ENCODE peak calls at places on chromosomes 13 and 19, in five cellular contexts. One of them, this sample, is unnamed.

GRCh38 chr13:29543230-29544215 is 52.0 kb downstream of the SLC7A1 start:
- DNase-seq in H1: peak; percentile 13
- DNase-seq in transverse colon: no peak
- DNase-seq in suprapubic skin: no peak
- DNase-seq in uterus: no peak
- DNase-seq in this sample: no peak

GRCh38 chr13:28467886-28468519 is 26.9 kb downstream of the FLT1 start:
- DNase-seq in H1: no peak
- DNase-seq in transverse colon: no peak
- DNase-seq in suprapubic skin: no peak
- DNase-seq in uterus: no peak
- DNase-seq in this sample: no peak

GRCh38 chr13:24254151-24254810 is 55.1 kb upstream of the C1QTNF9 start:
- DNase-seq in H1: no peak
- DNase-seq in transverse colon: no peak
- DNase-seq in suprapubic skin: no peak
- DNase-seq in uterus: no peak
- DNase-seq in this sample: no peak

GRCh38 chr19:16301999-16302694 is 22.5 kb upstream of the KLF2 start:
- DNase-seq in H1: no peak
- DNase-seq in transverse colon: no peak
- DNase-seq in suprapubic skin: no peak
- DNase-seq in uterus: no peak
- DNase-seq in this sample: no peak

GRCh38 chr13:49976314-49977258 is 20.3 kb upstream of the TRIM13 start:
- DNase-seq in H1: no peak
- DNase-seq in transverse colon: peak; percentile 81
- DNase-seq in suprapubic skin: peak; percentile 71
- DNase-seq in uterus: peak; percentile 59
- DNase-seq in this sample: peak; percentile 72

GRCh38 chr13:34412817-34413365 is 529.2 kb upstream of the NBEA start:
- DNase-seq in H1: no peak
- DNase-seq in transverse colon: no peak
- DNase-seq in suprapubic skin: no peak
- DNase-seq in uterus: no peak
- DNase-seq in this sample: no peak

GRCh38 chr13:89923731-89924130 is 1423.8 kb upstream of the MIR17HG start:
- DNase-seq in H1: no peak
- DNase-seq in transverse colon: no peak
- DNase-seq in suprapubic skin: no peak
- DNase-seq in uterus: no peak
- DNase-seq in this sample: no peak

GRCh38 chr13:28322256-28322895 is 172.6 kb downstream of the FLT1 start:
- DNase-seq in H1: no peak
- DNase-seq in transverse colon: no peak
- DNase-seq in suprapubic skin: no peak
- DNase-seq in uterus: no peak
- DNase-seq in this sample: no peak

GRCh38 chr19:8305798-8306197 is 2.4 kb downstream of the CD320 start:
- DNase-seq in H1: no peak
- DNase-seq in transverse colon: peak; percentile 8
- DNase-seq in suprapubic skin: peak; percentile 41
- DNase-seq in uterus: peak; percentile 12
- DNase-seq in this sample: peak; percentile 31

GRCh38 chr13:97492684-97493371 is 58.9 kb downstream of the RAP2A start:
- DNase-seq in H1: no peak
- DNase-seq in transverse colon: no peak
- DNase-seq in suprapubic skin: no peak
- DNase-seq in uterus: no peak
- DNase-seq in this sample: no peak

GRCh38 chr19:54478677-54479266 is 5.7 kb upstream of the CDC42EP5 start:
- DNase-seq in H1: no peak
- DNase-seq in transverse colon: no peak
- DNase-seq in suprapubic skin: no peak
- DNase-seq in uterus: no peak
- DNase-seq in this sample: no peak

GRCh38 chr19:579111-579841 is 6.9 kb downstream of the BSG start:
- DNase-seq in H1: no peak
- DNase-seq in transverse colon: no peak
- DNase-seq in suprapubic skin: peak; percentile 61
- DNase-seq in uterus: no peak
- DNase-seq in this sample: peak; percentile 16

GRCh38 chr19:49631279-49631588 is 8.7 kb downstream of the RRAS start:
- DNase-seq in H1: no peak
- DNase-seq in transverse colon: no peak
- DNase-seq in suprapubic skin: no peak
- DNase-seq in uterus: no peak
- DNase-seq in this sample: no peak

GRCh38 chr13:113211774-113212173 is 2.4 kb downstream of the CUL4A start:
- DNase-seq in H1: no peak
- DNase-seq in transverse colon: no peak
- DNase-seq in suprapubic skin: no peak
- DNase-seq in uterus: no peak
- DNase-seq in this sample: no peak

GRCh38 chr19:53982056-53982455 is 9.4 kb upstream of the CACNG6 start:
- DNase-seq in H1: no peak
- DNase-seq in transverse colon: no peak
- DNase-seq in suprapubic skin: no peak
- DNase-seq in uterus: no peak
- DNase-seq in this sample: no peak

GRCh38 chr19:1725100-1726064 is 27.9 kb upstream of the ONECUT3 start:
- DNase-seq in H1: no peak
- DNase-seq in transverse colon: peak; percentile 12
- DNase-seq in suprapubic skin: no peak
- DNase-seq in uterus: no peak
- DNase-seq in this sample: peak; percentile 60

GRCh38 chr13:27076411-27076810 is 95.2 kb downstream of the USP12 start:
- DNase-seq in H1: no peak
- DNase-seq in transverse colon: no peak
- DNase-seq in suprapubic skin: no peak
- DNase-seq in uterus: no peak
- DNase-seq in this sample: no peak

GRCh38 chr13:77859450-77859849 is 59.2 kb downstream of the EDNRB start:
- DNase-seq in H1: no peak
- DNase-seq in transverse colon: peak; percentile 13
- DNase-seq in suprapubic skin: peak; percentile 65
- DNase-seq in uterus: peak; percentile 36
- DNase-seq in this sample: no peak

GRCh38 chr19:48287748-48288147 is 17.9 kb downstream of the ZNF114 start:
- DNase-seq in H1: no peak
- DNase-seq in transverse colon: no peak
- DNase-seq in suprapubic skin: no peak
- DNase-seq in uterus: no peak
- DNase-seq in this sample: no peak

DNA sequence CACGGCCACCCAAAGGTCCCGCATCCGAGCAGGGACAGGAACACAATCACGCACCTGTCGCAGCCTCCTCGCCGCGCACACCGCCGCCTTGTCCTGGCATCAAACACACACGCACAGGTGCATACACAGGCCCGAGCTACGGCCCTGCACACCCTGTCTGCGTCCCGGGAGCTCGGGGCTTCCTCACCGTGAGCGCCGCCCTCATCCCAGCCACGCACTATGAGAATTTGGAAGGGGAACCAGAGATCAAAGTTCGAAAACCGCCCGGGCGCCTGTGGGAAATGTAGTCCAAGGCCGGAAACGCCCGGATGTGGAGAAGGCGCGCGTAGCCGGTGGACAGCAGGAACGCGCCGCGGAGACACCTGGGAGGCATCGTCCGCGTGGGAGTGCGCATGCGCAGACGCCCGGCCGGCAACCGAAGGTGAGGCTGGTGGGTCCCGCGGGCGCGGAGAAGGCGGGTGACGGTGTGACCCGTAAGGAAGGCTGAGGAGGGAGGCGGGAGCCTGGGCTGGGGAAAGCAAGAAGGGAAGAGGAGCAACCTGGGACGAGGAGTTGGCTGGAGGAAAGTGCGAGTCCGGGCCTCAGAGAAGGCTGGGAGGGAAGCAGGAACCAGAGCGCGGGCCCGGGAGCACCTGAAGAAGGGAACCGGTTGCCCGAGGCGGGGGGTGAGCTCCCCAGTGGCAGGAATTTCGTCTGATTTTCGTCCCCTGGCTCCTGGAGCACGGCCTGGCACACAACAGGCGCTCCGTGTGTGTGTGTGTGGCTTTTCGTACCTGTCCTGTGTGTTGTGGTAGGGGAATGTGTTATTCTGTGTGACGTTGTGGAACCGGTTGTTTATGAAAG is at the start of gene ZNF567:
- DNase-seq in H1: peak; percentile 85
- DNase-seq in transverse colon: peak; percentile 99
- DNase-seq in suprapubic skin: peak; percentile 98
- DNase-seq in uterus: peak; percentile 97
- DNase-seq in this sample: peak; percentile 99
- TF ChIP-seq CTCF in H1: no peak
- TF ChIP-seq CTCF in transverse colon: no peak
- TF ChIP-seq CTCF in suprapubic skin: no peak
- TF ChIP-seq CTCF in uterus: no peak
- TF ChIP-seq CTCF in this sample: no peak

DNA sequence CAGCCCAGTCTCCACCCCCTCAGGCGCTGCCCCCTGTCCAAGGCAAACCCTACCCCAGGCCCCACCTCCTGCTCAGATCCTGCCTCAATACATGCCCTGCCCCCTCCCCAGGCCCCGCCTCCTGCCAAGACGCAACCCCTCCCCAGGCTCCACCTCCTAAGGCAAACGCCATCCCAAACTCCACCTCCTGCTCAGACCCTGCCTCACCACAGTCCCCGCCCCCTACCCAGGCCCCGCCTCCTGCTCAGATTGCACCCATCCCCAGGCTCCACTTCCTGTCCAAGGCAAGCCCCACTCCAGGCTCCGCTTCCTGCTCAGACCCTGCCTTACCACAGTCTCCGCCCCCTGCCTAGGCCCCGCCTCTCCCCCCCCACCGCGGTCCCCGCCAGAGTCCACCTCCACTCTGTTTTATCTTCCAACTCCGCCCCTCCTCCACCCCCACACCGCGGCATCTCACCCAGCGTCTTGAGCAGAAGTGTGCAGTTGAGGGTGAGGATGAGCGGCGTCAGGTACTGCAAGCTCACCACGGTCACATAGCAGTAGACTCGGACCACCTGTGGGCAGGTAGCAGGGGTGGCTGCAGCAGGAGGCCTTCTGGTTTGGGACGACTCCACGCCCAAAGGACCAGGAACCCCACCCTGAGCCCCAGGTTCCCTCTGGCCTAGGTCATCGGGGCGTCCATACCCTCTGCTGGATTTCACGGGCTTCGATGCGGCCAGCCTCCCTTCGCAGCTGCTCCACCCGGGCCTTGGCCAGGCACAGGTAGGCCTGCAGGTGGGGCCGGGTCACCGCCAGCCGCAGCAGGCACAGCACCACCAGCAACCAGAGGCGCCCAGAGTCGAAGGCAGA is 17.7 kb downstream of the TMEM161A start:
- DNase-seq in H1: peak; percentile 99
- DNase-seq in transverse colon: peak; percentile 71
- DNase-seq in suprapubic skin: no peak
- DNase-seq in uterus: peak; percentile 96
- DNase-seq in this sample: peak; percentile 38
- TF ChIP-seq POLR2A in H1: no peak
- TF ChIP-seq POLR2A in transverse colon: no peak
- TF ChIP-seq POLR2A in suprapubic skin: no peak
- TF ChIP-seq POLR2A in uterus: no peak
- TF ChIP-seq POLR2A in this sample: no peak

GRCh38 chr19:18438331-18439024 is 545 bp upstream of the ISYNA1 start:
- DNase-seq in H1: no peak
- DNase-seq in transverse colon: no peak
- DNase-seq in suprapubic skin: peak; percentile 85
- DNase-seq in uterus: peak; percentile 83
- DNase-seq in this sample: no peak
- H3K4me3 ChIP-seq in H1: peak overlapping the region; percentile 28
- H3K4me3 ChIP-seq in transverse colon: no peak overlapping the region
- H3K4me3 ChIP-seq in suprapubic skin: peak overlapping the region; percentile 54
- H3K4me3 ChIP-seq in uterus: peak overlapping the region; percentile 56
- H3K4me3 ChIP-seq in this sample: no peak overlapping the region

DNA sequence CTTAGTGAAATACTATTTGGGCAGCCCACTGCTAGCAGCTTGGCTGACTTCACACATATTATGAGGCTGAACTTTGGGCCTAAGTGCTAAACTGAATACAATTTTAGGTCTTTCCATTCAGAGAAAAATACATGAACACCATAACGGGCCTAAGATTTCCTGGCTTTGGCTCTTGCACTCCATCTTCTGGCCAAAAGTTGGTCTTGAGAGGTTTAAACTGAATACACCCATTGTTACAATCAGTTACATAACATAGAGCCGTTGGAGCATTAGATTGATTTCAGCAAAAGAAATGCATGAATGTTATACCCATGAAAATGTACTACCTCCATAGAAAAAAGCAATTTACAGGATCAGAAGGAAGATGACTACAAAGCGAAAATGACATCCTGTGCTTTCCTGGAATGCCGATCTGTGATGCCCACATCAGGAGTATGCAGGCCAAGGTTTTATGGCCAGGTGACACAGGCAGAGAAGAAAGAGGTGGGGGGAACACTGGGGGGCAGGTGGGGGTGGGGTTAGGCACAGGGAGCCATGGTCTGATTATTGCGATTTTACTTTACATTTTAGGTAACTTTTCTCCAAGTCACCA is 11.1 kb upstream of the SHISA2 start:
- DNase-seq in H1: no peak
- DNase-seq in transverse colon: peak; percentile 15
- DNase-seq in suprapubic skin: no peak
- DNase-seq in uterus: no peak
- DNase-seq in this sample: no peak
- TF ChIP-seq CTCF in H1: peak; percentile 66
- TF ChIP-seq CTCF in transverse colon: peak; percentile 57
- TF ChIP-seq CTCF in suprapubic skin: no peak
- TF ChIP-seq CTCF in uterus: peak; percentile 17
- TF ChIP-seq CTCF in this sample: peak; percentile 33

DNA sequence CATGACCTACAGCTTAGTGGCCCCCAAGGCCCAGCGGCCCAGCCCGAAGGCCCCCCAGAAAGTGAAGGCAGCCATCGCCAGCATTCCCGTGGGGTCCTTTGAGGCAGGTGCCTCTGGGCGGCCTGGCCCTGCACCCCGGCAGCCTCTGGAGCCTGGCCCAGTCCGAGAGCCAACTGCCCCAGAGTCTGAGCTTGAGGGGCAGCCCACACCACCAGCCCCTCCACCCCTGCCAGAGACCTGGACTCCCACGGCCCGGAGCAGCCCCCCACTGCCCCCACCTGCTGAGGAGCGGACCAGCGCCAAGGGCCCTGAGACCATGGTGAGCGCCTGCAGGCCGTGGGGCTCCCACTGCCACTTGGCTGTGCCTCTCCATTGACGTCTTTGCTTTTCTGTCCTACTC is 9.0 kb upstream of the PRR19 start:
- DNase-seq in H1: no peak
- DNase-seq in transverse colon: no peak
- DNase-seq in suprapubic skin: no peak
- DNase-seq in uterus: no peak
- DNase-seq in this sample: no peak
- TF ChIP-seq POLR2A in H1: no peak
- TF ChIP-seq POLR2A in transverse colon: no peak
- TF ChIP-seq POLR2A in suprapubic skin: no peak
- TF ChIP-seq POLR2A in uterus: no peak
- TF ChIP-seq POLR2A in this sample: no peak

GRCh38 chr19:51784922-51785690 is 9.9 kb upstream of the FPR3 start:
- DNase-seq in H1: no peak
- DNase-seq in transverse colon: peak; percentile 50
- DNase-seq in suprapubic skin: peak; percentile 89
- DNase-seq in uterus: peak; percentile 43
- DNase-seq in this sample: no peak
- H3K4me3 ChIP-seq in H1: no peak overlapping the region
- H3K4me3 ChIP-seq in transverse colon: no peak overlapping the region
- H3K4me3 ChIP-seq in suprapubic skin: no peak overlapping the region
- H3K4me3 ChIP-seq in uterus: no peak overlapping the region
- H3K4me3 ChIP-seq in this sample: no peak overlapping the region

This sample was measured in right lobe of liver.